ENCODE peak calls at places on chromosomes 3 and 15, in six cellular contexts. G is GM23248, O is neuronal stem cell, W is thoracic aorta, Y is upper lobe of right lung, C is neural progenitor cell. T is an unnamed sample. For H3K4me1, the result is how much of the 10 kb centered on the place peaks cover.

GRCh38 chr15:70778258-70779076 is 15.1 kb upstream of the UACA start:
- DNase-seq in O (no peak), W (no peak), C (no peak), Y (no peak), G (peak), T (no peak)

GRCh38 chr15:55358471-55358870 is 39.4 kb downstream of the PIGB start:
- DNase-seq in G (no peak), W (no peak), Y (no peak), O (no peak), C (no peak), T (no peak)

GRCh38 chr3:41362638-41363559 is 163.6 kb downstream of the CTNNB1 start:
- DNase-seq in G (peak), W (no peak), C (peak), Y (no peak), O (peak), T (no peak)

GRCh38 chr3:142077859-142078500 is 71.4 kb downstream of the TFDP2 start:
- DNase-seq in W (no peak), G (no peak), C (no peak), Y (peak), O (no peak), T (no peak)

GRCh38 chr3:58474967-58475578 is 16.8 kb upstream of the KCTD6 start:
- DNase-seq in Y (no peak), C (no peak), G (no peak), O (no peak), W (no peak), T (no peak)

GRCh38 chr3:109900774-109901173 is 563.4 kb upstream of the DPPA4 start:
- DNase-seq in C (no peak), Y (no peak), W (no peak), O (no peak), G (no peak), T (no peak)

GRCh38 chr15:67834593-67835348 is 5.1 kb downstream of the RNU6-1 start:
- DNase-seq in Y (no peak), C (peak), W (no peak), G (no peak), O (no peak), T (no peak)

GRCh38 chr3:182713743-182714517 is 79.4 kb upstream of the ATP11B start:
- DNase-seq in G (peak), Y (no peak), C (peak), O (no peak), W (no peak), T (no peak)

GRCh38 chr3:172159962-172160538 is 120.7 kb downstream of the FNDC3B start:
- DNase-seq in C (peak), Y (no peak), W (peak), O (no peak), G (peak), T (no peak)

GRCh38 chr15:60652870-60653269 is 173.9 kb upstream of the ICE2 start:
- DNase-seq in G (no peak), C (no peak), W (no peak), Y (no peak), O (no peak), T (no peak)

GRCh38 chr3:172856766-172857742 is 106.5 kb downstream of the ECT2 start:
- DNase-seq in G (no peak), O (no peak), C (no peak), Y (no peak), W (no peak), T (no peak)

GRCh38 chr3:134496481-134497071 is 10.7 kb downstream of the CEP63 start:
- DNase-seq in W (no peak), C (no peak), O (no peak), Y (no peak), G (no peak), T (no peak)

GRCh38 chr15:41574158-41574557 is 15.1 kb downstream of the TYRO3 start:
- DNase-seq in G (no peak), C (no peak), W (no peak), O (no peak), Y (no peak), T (no peak)

GRCh38 chr15:41945701-41946100 is 26.7 kb downstream of the EHD4 start:
- DNase-seq in Y (no peak), C (no peak), G (no peak), W (no peak), O (no peak), T (no peak)

GRCh38 chr3:109188726-109189125 is 52.2 kb downstream of the C3orf85 start:
- DNase-seq in C (no peak), G (no peak), Y (no peak), W (no peak), O (no peak), T (no peak)

GRCh38 chr3:172256101-172256687 is 192.1 kb downstream of the GHSR start:
- DNase-seq in W (no peak), Y (no peak), G (peak), C (no peak), O (no peak), T (peak)

GRCh38 chr3:180092889-180093288 is 56.2 kb upstream of the PEX5L start:
- DNase-seq in C (no peak), Y (no peak), W (no peak), G (no peak), O (no peak), T (no peak)

GRCh38 chr3:106840319-106840718 is 536.9 kb upstream of the CCDC54 start:
- DNase-seq in W (no peak), O (no peak), Y (no peak), C (no peak), G (no peak), T (no peak)

GRCh38 chr15:101641134-101641764 is 10.9 kb downstream of the TM2D3 start:
- DNase-seq in O (peak), W (peak), Y (no peak), G (peak), C (peak), T (peak)

GRCh38 chr3:155704771-155705559 is 39.9 kb downstream of the PLCH1 start:
- DNase-seq in Y (no peak), G (peak), C (peak), W (no peak), O (peak), T (no peak)

GRCh38 chr3:151960956-151961580 is 87.6 kb downstream of the SUCNR1 start:
- DNase-seq in C (no peak), Y (no peak), G (no peak), W (no peak), O (no peak), T (no peak)

GRCh38 chr3:40178012-40178594 is 131.4 kb upstream of the EIF1B start:
- DNase-seq in G (no peak), W (no peak), O (no peak), Y (no peak), C (no peak), T (no peak)

GRCh38 chr15:82829234-82829633 is 19.8 kb downstream of the WHAMM start:
- DNase-seq in C (no peak), O (no peak), Y (no peak), G (no peak), W (no peak), T (no peak)

GRCh38 chr15:40454904-40455391 is 14.2 kb downstream of the BAHD1 start:
- DNase-seq in W (no peak), G (peak), O (no peak), C (no peak), Y (no peak), T (no peak)

GRCh38 chr3:184315871-184316661 is 1.7 kb downstream of the EIF4G1 start:
- DNase-seq in C (peak), Y (no peak), W (no peak), G (peak), O (no peak), T (no peak)

GRCh38 chr3:136860541-136860940 is 1.5 kb upstream of the NCK1 start:
- DNase-seq in Y (no peak), C (peak), G (peak), O (peak), W (no peak), T (no peak)

GRCh38 chr3:59265566-59265965 is 215.7 kb upstream of the CFAP20DC start:
- DNase-seq in G (no peak), O (no peak), Y (no peak), C (no peak), W (no peak), T (no peak)

GRCh38 chr3:193563429-193563828 is 8.7 kb upstream of the ATP13A4 start:
- DNase-seq in C (no peak), Y (no peak), G (no peak), O (no peak), W (no peak), T (peak)

GRCh38 chr3:113556556-113557335 is 24.4 kb downstream of the SIDT1 start:
- DNase-seq in O (no peak), W (no peak), Y (no peak), G (no peak), C (no peak), T (no peak)

GRCh38 chr3:178551916-178552321 is 15.7 kb downstream of the KCNMB2 start:
- DNase-seq in G (peak), O (no peak), W (no peak), Y (no peak), C (no peak), T (peak)

GRCh38 chr3:130783629-130784028 is 37.0 kb upstream of the PIK3R4 start:
- DNase-seq in C (no peak), O (no peak), Y (no peak), W (no peak), G (no peak), T (no peak)

GRCh38 chr3:57164606-57165573 is at the start of gene IL17RD:
- DNase-seq in C (peak), W (peak), O (peak), G (peak), Y (peak), T (peak)

GRCh38 chr3:1251282-1252060 is 158.6 kb downstream of the CNTN6 start:
- DNase-seq in C (no peak), G (peak), O (no peak), W (no peak), Y (no peak), T (no peak)

GRCh38 chr3:11642455-11643162 is 1.1 kb downstream of the VGLL4 start:
- DNase-seq in G (peak), W (peak), Y (peak), C (peak), O (peak), T (peak)

GRCh38 chr3:105613120-105613519 is 246.4 kb downstream of the ALCAM start:
- DNase-seq in O (no peak), W (no peak), Y (no peak), C (peak), G (peak), T (no peak)
- H3K27ac ChIP-seq in O (peak), W (no peak), Y (no peak), C (peak), G (no peak), T (no peak)

DNA sequence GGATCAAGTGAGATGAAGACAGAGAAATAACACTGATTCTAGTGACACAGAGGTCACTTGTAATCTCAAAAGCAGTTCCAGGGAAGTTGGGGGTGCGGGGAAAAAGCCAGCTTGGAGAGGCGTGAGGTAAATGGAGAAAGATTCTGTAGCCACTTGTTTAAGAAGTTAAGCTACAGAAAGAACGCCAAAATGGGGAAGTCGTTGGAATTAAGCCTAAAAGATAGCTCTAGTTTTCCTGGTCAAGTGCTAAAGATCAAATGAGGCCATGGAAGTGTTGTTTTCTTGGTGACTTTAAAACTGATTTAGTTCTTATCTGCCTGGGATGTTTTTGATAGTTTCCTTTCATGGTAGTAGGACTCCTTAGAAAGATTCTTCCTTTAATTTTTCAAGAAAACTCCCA is 152.0 kb downstream of the GREM1 start:
- DNase-seq in Y (no peak), W (no peak), O (no peak), G (no peak), C (no peak), T (no peak)
- H3K4me1 ChIP-seq in Y (under half), W (under half), O (under half), G (half or more), C (under half), T (under half)

DNA sequence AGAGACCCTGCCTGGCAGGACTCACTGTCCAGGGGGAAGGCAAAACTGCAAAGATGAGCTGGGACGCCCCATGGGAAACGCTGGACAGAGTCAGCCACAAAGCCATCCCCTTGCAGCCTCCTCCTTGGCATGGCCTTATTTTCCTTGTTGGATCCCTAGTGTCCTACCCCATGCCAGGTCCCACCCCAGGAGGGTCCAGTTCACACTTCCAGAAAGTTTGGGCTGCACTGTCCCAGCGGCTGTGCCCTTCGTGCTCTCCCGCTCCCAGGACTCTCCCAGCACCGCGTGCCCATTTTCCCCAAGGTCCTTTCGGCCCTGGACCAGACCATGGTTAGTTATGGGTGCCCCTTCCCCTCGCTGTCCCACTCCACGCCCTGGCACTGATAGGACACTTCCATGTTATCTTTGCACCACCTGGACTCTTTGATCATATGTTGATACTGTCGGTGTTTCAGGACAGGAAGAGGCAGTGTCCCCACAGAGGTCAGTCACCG is 5.8 kb upstream of the NRROS start:
- DNase-seq in C (no peak), O (no peak), Y (no peak), G (no peak), W (no peak), T (no peak)
- H3K27ac ChIP-seq in C (peak), O (peak), Y (peak), G (no peak), W (peak), T (no peak)

GRCh38 chr3:71150293-71150954 is 433.1 kb downstream of the FOXP1 start:
- DNase-seq in C (no peak), G (no peak), W (no peak), O (no peak), Y (no peak), T (no peak)

GRCh38 chr3:71152039-71152891 is 431.3 kb downstream of the FOXP1 start:
- DNase-seq in W (no peak), O (no peak), Y (no peak), C (peak), G (no peak), T (no peak)

GRCh38 chr3:71146673-71147072 is 436.9 kb downstream of the FOXP1 start:
- DNase-seq in W (no peak), O (no peak), G (no peak), Y (no peak), C (no peak), T (no peak)

GRCh38 chr3:71145954-71146353 is 437.6 kb downstream of the FOXP1 start:
- DNase-seq in W (no peak), O (no peak), C (no peak), G (no peak), Y (no peak), T (no peak)

DNA sequence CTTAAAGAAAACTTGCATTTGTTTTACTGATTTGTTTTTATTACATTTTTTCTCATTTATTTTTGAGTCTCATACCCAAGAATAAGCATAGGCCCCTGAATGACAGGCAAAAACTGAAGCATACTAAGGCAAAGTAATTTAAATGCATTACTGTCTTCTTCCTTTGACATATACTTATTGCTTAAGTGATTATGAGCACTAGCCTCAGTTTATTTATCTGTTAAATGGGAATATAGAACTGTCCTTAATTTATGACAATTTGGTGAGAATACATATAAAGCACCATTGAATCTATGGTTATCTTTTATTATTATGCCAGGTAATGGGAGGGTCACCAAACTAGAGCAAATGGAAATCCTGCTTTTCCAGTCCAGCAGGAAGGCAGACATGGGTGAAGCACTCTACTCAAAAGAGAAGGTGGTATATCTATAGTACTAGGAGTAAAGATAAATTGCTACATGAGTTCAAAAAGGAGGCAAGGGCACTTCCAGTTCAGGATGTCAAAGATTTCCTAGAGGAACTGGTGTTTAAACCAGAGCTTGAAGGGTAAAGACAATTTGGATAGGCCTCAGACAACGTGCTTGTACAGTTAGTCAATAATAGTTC is 435.0 kb downstream of the FOXP1 start:
- DNase-seq in Y (no peak), W (no peak), G (no peak), O (no peak), C (no peak), T (no peak)
- H3K4me1 ChIP-seq in Y (under half), W (under half), G (under half), O (under half), C (under half), T (under half)